ENCODE peak calls at places on chromosomes 12 and 14, in seven cellular contexts. One of them, this sample, is unnamed.

GRCh38 chr14:104280902-104281767 is 142.7 kb downstream of the KIF26A start:
- DNase-seq in SJSA1: peak
- DNase-seq in T-helper 9 cell: no peak
- DNase-seq in NCI-H1105 treated with DMSO at 0.1 percent for 48 hours: no peak
- DNase-seq in NB4: no peak
- DNase-seq in BJ: no peak
- DNase-seq in mucosa of descending colon: no peak
- DNase-seq in this sample: peak

GRCh38 chr14:52363001-52363704 is 49.0 kb downstream of the PTGER2 start:
- DNase-seq in SJSA1: no peak
- DNase-seq in mucosa of descending colon: no peak
- DNase-seq in T-helper 9 cell: no peak
- DNase-seq in NB4: no peak
- DNase-seq in BJ: no peak
- DNase-seq in NCI-H1105 treated with DMSO at 0.1 percent for 48 hours: no peak
- DNase-seq in this sample: no peak

GRCh38 chr12:1375323-1375722 is 219.1 kb downstream of the FBXL14 start:
- DNase-seq in NCI-H1105 treated with DMSO at 0.1 percent for 48 hours: no peak
- DNase-seq in mucosa of descending colon: no peak
- DNase-seq in NB4: no peak
- DNase-seq in T-helper 9 cell: no peak
- DNase-seq in SJSA1: no peak
- DNase-seq in BJ: no peak
- DNase-seq in this sample: no peak

GRCh38 chr14:36493761-36494160 is 26.3 kb downstream of the NKX2-1 start:
- DNase-seq in SJSA1: no peak
- DNase-seq in BJ: no peak
- DNase-seq in T-helper 9 cell: no peak
- DNase-seq in mucosa of descending colon: no peak
- DNase-seq in NCI-H1105 treated with DMSO at 0.1 percent for 48 hours: peak
- DNase-seq in NB4: no peak
- DNase-seq in this sample: no peak

GRCh38 chr12:93868771-93869170 is 191.6 kb downstream of the CRADD start:
- DNase-seq in SJSA1: no peak
- DNase-seq in mucosa of descending colon: no peak
- DNase-seq in NB4: no peak
- DNase-seq in BJ: no peak
- DNase-seq in NCI-H1105 treated with DMSO at 0.1 percent for 48 hours: no peak
- DNase-seq in T-helper 9 cell: no peak
- DNase-seq in this sample: no peak

GRCh38 chr14:29321646-29322045 is 555.1 kb downstream of the FOXG1 start:
- DNase-seq in T-helper 9 cell: no peak
- DNase-seq in mucosa of descending colon: no peak
- DNase-seq in NB4: no peak
- DNase-seq in BJ: peak
- DNase-seq in SJSA1: no peak
- DNase-seq in NCI-H1105 treated with DMSO at 0.1 percent for 48 hours: no peak
- DNase-seq in this sample: no peak

GRCh38 chr14:93916476-93916875 is 10.7 kb upstream of the FAM181A start:
- DNase-seq in BJ: no peak
- DNase-seq in SJSA1: no peak
- DNase-seq in T-helper 9 cell: no peak
- DNase-seq in mucosa of descending colon: no peak
- DNase-seq in NCI-H1105 treated with DMSO at 0.1 percent for 48 hours: no peak
- DNase-seq in NB4: no peak
- DNase-seq in this sample: no peak

GRCh38 chr12:52426034-52426433 is 8.1 kb downstream of the KRT75 start:
- DNase-seq in NCI-H1105 treated with DMSO at 0.1 percent for 48 hours: no peak
- DNase-seq in SJSA1: no peak
- DNase-seq in mucosa of descending colon: no peak
- DNase-seq in BJ: no peak
- DNase-seq in NB4: no peak
- DNase-seq in T-helper 9 cell: no peak
- DNase-seq in this sample: no peak

GRCh38 chr12:131137009-131137835 is 183.5 kb downstream of the ADGRD1 start:
- DNase-seq in T-helper 9 cell: no peak
- DNase-seq in NCI-H1105 treated with DMSO at 0.1 percent for 48 hours: no peak
- DNase-seq in mucosa of descending colon: no peak
- DNase-seq in SJSA1: peak
- DNase-seq in BJ: no peak
- DNase-seq in NB4: peak
- DNase-seq in this sample: no peak

GRCh38 chr14:101844219-101844618 is 82.7 kb downstream of the PPP2R5C start:
- DNase-seq in NCI-H1105 treated with DMSO at 0.1 percent for 48 hours: no peak
- DNase-seq in T-helper 9 cell: no peak
- DNase-seq in SJSA1: no peak
- DNase-seq in mucosa of descending colon: no peak
- DNase-seq in BJ: no peak
- DNase-seq in NB4: no peak
- DNase-seq in this sample: no peak

GRCh38 chr12:49537231-49537708 is 1.6 kb upstream of the KCNH3 start:
- DNase-seq in NB4: no peak
- DNase-seq in SJSA1: peak
- DNase-seq in NCI-H1105 treated with DMSO at 0.1 percent for 48 hours: peak
- DNase-seq in mucosa of descending colon: no peak
- DNase-seq in T-helper 9 cell: no peak
- DNase-seq in BJ: no peak
- DNase-seq in this sample: no peak

GRCh38 chr12:10941916-10942607 is 3.0 kb upstream of the TAS2R14 start:
- DNase-seq in mucosa of descending colon: no peak
- DNase-seq in NCI-H1105 treated with DMSO at 0.1 percent for 48 hours: no peak
- DNase-seq in NB4: no peak
- DNase-seq in SJSA1: no peak
- DNase-seq in BJ: no peak
- DNase-seq in T-helper 9 cell: no peak
- DNase-seq in this sample: no peak

GRCh38 chr12:122732170-122732569 is 1.5 kb upstream of the HCAR1 start:
- DNase-seq in SJSA1: no peak
- DNase-seq in NB4: no peak
- DNase-seq in mucosa of descending colon: no peak
- DNase-seq in NCI-H1105 treated with DMSO at 0.1 percent for 48 hours: no peak
- DNase-seq in BJ: no peak
- DNase-seq in T-helper 9 cell: no peak
- DNase-seq in this sample: no peak

GRCh38 chr14:105499256-105500035 is 8.4 kb downstream of the TEDC1 start:
- DNase-seq in NCI-H1105 treated with DMSO at 0.1 percent for 48 hours: no peak
- DNase-seq in NB4: no peak
- DNase-seq in T-helper 9 cell: no peak
- DNase-seq in SJSA1: no peak
- DNase-seq in BJ: no peak
- DNase-seq in mucosa of descending colon: no peak
- DNase-seq in this sample: no peak

GRCh38 chr12:101866615-101867373 is 10.6 kb upstream of the DRAM1 start:
- DNase-seq in SJSA1: no peak
- DNase-seq in T-helper 9 cell: no peak
- DNase-seq in NCI-H1105 treated with DMSO at 0.1 percent for 48 hours: no peak
- DNase-seq in NB4: no peak
- DNase-seq in mucosa of descending colon: no peak
- DNase-seq in BJ: no peak
- DNase-seq in this sample: no peak

GRCh38 chr12:8644345-8645248 is 18.0 kb downstream of the MFAP5 start:
- DNase-seq in NCI-H1105 treated with DMSO at 0.1 percent for 48 hours: no peak
- DNase-seq in T-helper 9 cell: peak
- DNase-seq in NB4: peak
- DNase-seq in mucosa of descending colon: peak
- DNase-seq in SJSA1: no peak
- DNase-seq in BJ: no peak
- DNase-seq in this sample: no peak

GRCh38 chr12:67531051-67531450 is 117.5 kb upstream of the DYRK2 start:
- DNase-seq in BJ: no peak
- DNase-seq in NCI-H1105 treated with DMSO at 0.1 percent for 48 hours: no peak
- DNase-seq in T-helper 9 cell: no peak
- DNase-seq in mucosa of descending colon: no peak
- DNase-seq in SJSA1: no peak
- DNase-seq in NB4: no peak
- DNase-seq in this sample: no peak

GRCh38 chr14:101972126-101972785 is 7.9 kb downstream of the DYNC1H1 start:
- DNase-seq in NB4: peak
- DNase-seq in T-helper 9 cell: no peak
- DNase-seq in mucosa of descending colon: peak
- DNase-seq in NCI-H1105 treated with DMSO at 0.1 percent for 48 hours: no peak
- DNase-seq in SJSA1: peak
- DNase-seq in BJ: peak
- DNase-seq in this sample: peak